ENCODE peak calls at places on chromosomes 3 and 15, in four cellular contexts. X is neural crest cell, H is endothelial cell, I is BJ. A is an unnamed sample.
A peak's percentile ranks its signal among the peaks of the same experiment; 100 is the strongest.

GRCh38 chr15:86863226-86863915 is 783.7 kb downstream of the AGBL1 start:
- DNase-seq in X (no peak), H (no peak), I (no peak), A (no peak)

GRCh38 chr3:56919137-56919796 is 117.5 kb upstream of the ARHGEF3 start:
- DNase-seq in X (no peak), H (no peak), I (no peak), A (no peak)

GRCh38 chr3:85691196-85691595 is 732.4 kb downstream of the CADM2 start:
- DNase-seq in X (no peak), H (no peak), I (no peak), A (no peak)

GRCh38 chr3:70811880-70812279 is 499.4 kb upstream of the MDFIC2 start:
- DNase-seq in X (no peak), H (peak; percentile 9), I (peak; percentile 52), A (no peak)

GRCh38 chr3:194561306-194561974 is 71.8 kb downstream of the TMEM44 start:
- DNase-seq in X (no peak), H (no peak), I (peak; percentile 52), A (no peak)

GRCh38 chr3:46829699-46830208 is 33.5 kb downstream of the MYL3 start:
- DNase-seq in X (no peak), H (no peak), I (no peak), A (no peak)

GRCh38 chr15:96345560-96346389 is 15.3 kb downstream of the NR2F2 start:
- DNase-seq in X (peak; percentile 73), H (peak; percentile 68), I (no peak), A (peak; percentile 44)

GRCh38 chr3:188955919-188956318 is 215.9 kb upstream of the TPRG1 start:
- DNase-seq in X (no peak), H (no peak), I (no peak), A (no peak)

GRCh38 chr3:159947220-159947619 is 41.4 kb upstream of the IL12A start:
- DNase-seq in X (no peak), H (no peak), I (peak; percentile 95), A (no peak)

GRCh38 chr3:160677459-160677901 is 520 bp downstream of the ARL14 start:
- DNase-seq in X (no peak), H (no peak), I (no peak), A (no peak)

GRCh38 chr3:25508901-25509300 is 80.8 kb downstream of the RARB start:
- DNase-seq in X (no peak), H (no peak), I (peak; percentile 35), A (no peak)

GRCh38 chr3:196654006-196654405 is 14.5 kb downstream of the NRROS start:
- DNase-seq in X (no peak), H (no peak), I (no peak), A (no peak)

GRCh38 chr3:20324664-20325478 is 138.9 kb upstream of the SGO1 start:
- DNase-seq in X (no peak), H (no peak), I (no peak), A (no peak)

GRCh38 chr3:13890377-13891016 is 10.6 kb upstream of the WNT7A start:
- DNase-seq in X (no peak), H (no peak), I (no peak), A (no peak)

GRCh38 chr15:31320022-31320421 is 6.6 kb upstream of the KLF13 start:
- DNase-seq in X (no peak), H (no peak), I (no peak), A (no peak)

GRCh38 chr3:145125307-145125706 is 1035.7 kb downstream of the PLOD2 start:
- DNase-seq in X (no peak), H (no peak), I (no peak), A (no peak)

GRCh38 chr15:68896178-68896577 is 34.1 kb upstream of the SPESP1 start:
- DNase-seq in X (no peak), H (no peak), I (no peak), A (no peak)

GRCh38 chr3:160837394-160837975 is 81.5 kb downstream of the PPM1L start:
- DNase-seq in X (no peak), H (no peak), I (no peak), A (no peak)

GRCh38 chr3:195909645-195910498 is 1.5 kb upstream of the TNK2 start:
- DNase-seq in X (peak; percentile 60), H (peak; percentile 68), I (no peak), A (peak; percentile 94)

GRCh38 chr15:40506964-40507571 is 36.3 kb downstream of the CHST14 start:
- DNase-seq in X (peak; percentile 80), H (peak; percentile 82), I (no peak), A (peak; percentile 62)

GRCh38 chr3:53166781-53167291 is 5.8 kb downstream of the PRKCD start:
- DNase-seq in X (no peak), H (peak; percentile 55), I (no peak), A (no peak)

A was measured in NCI-H774.